ENCODE peak calls at places on chromosomes 13 and 19, in eight cellular contexts. One of them, this sample, is unnamed.
A peak's percentile ranks its signal among the peaks of the same experiment; 100 is the strongest.

GRCh38 chr19:46618670-46619231 is 6.1 kb downstream of the PTGIR start:
- DNase-seq in A673: peak; percentile 62
- DNase-seq in foreskin fibroblast: no peak
- DNase-seq in OCI-LY7: peak; percentile 34
- DNase-seq in suprapubic skin: no peak
- DNase-seq in stomach: peak; percentile 63
- DNase-seq in left lung: no peak
- DNase-seq in astrocyte of the spinal cord: no peak
- DNase-seq in this sample: no peak

GRCh38 chr19:6354098-6354674 is 7.1 kb upstream of the CLPP start:
- DNase-seq in A673: no peak
- DNase-seq in foreskin fibroblast: no peak
- DNase-seq in OCI-LY7: peak; percentile 25
- DNase-seq in suprapubic skin: no peak
- DNase-seq in stomach: no peak
- DNase-seq in left lung: peak; percentile 1
- DNase-seq in astrocyte of the spinal cord: no peak
- DNase-seq in this sample: no peak

GRCh38 chr19:18771328-18772242 is 19.5 kb downstream of the COMP start:
- DNase-seq in A673: peak; percentile 54
- DNase-seq in foreskin fibroblast: no peak
- DNase-seq in OCI-LY7: peak; percentile 41
- DNase-seq in suprapubic skin: no peak
- DNase-seq in stomach: no peak
- DNase-seq in left lung: no peak
- DNase-seq in astrocyte of the spinal cord: no peak
- DNase-seq in this sample: no peak

GRCh38 chr19:3680939-3681338 is 19.3 kb downstream of the PIP5K1C start:
- DNase-seq in A673: no peak
- DNase-seq in foreskin fibroblast: no peak
- DNase-seq in OCI-LY7: no peak
- DNase-seq in suprapubic skin: no peak
- DNase-seq in stomach: no peak
- DNase-seq in left lung: no peak
- DNase-seq in astrocyte of the spinal cord: no peak
- DNase-seq in this sample: no peak

GRCh38 chr19:3123088-3123721 is 12.6 kb upstream of the GNA15 start:
- DNase-seq in A673: no peak
- DNase-seq in foreskin fibroblast: no peak
- DNase-seq in OCI-LY7: no peak
- DNase-seq in suprapubic skin: peak; percentile 48
- DNase-seq in stomach: no peak
- DNase-seq in left lung: peak; percentile 74
- DNase-seq in astrocyte of the spinal cord: no peak
- DNase-seq in this sample: no peak

GRCh38 chr13:59423708-59424355 is 739.9 kb downstream of the DIAPH3 start:
- DNase-seq in A673: no peak
- DNase-seq in foreskin fibroblast: no peak
- DNase-seq in OCI-LY7: no peak
- DNase-seq in suprapubic skin: no peak
- DNase-seq in stomach: no peak
- DNase-seq in left lung: no peak
- DNase-seq in astrocyte of the spinal cord: no peak
- DNase-seq in this sample: no peak

GRCh38 chr13:98158172-98158907 is 15.4 kb downstream of the FARP1 start:
- DNase-seq in A673: no peak
- DNase-seq in foreskin fibroblast: no peak
- DNase-seq in OCI-LY7: no peak
- DNase-seq in suprapubic skin: no peak
- DNase-seq in stomach: no peak
- DNase-seq in left lung: no peak
- DNase-seq in astrocyte of the spinal cord: no peak
- DNase-seq in this sample: no peak

GRCh38 chr19:15464394-15465385 is at the start of gene RASAL3:
- DNase-seq in A673: no peak
- DNase-seq in foreskin fibroblast: no peak
- DNase-seq in OCI-LY7: peak; percentile 68
- DNase-seq in suprapubic skin: no peak
- DNase-seq in stomach: no peak
- DNase-seq in left lung: peak; percentile 89
- DNase-seq in astrocyte of the spinal cord: no peak
- DNase-seq in this sample: no peak

GRCh38 chr19:36245210-36246005 is 30.5 kb downstream of the ZNF146 start:
- DNase-seq in A673: peak; percentile 35
- DNase-seq in foreskin fibroblast: no peak
- DNase-seq in OCI-LY7: no peak
- DNase-seq in suprapubic skin: no peak
- DNase-seq in stomach: no peak
- DNase-seq in left lung: no peak
- DNase-seq in astrocyte of the spinal cord: no peak
- DNase-seq in this sample: no peak

GRCh38 chr19:19745496-19746285 is 12.8 kb upstream of the ZNF14 start:
- DNase-seq in A673: no peak
- DNase-seq in foreskin fibroblast: no peak
- DNase-seq in OCI-LY7: no peak
- DNase-seq in suprapubic skin: no peak
- DNase-seq in stomach: no peak
- DNase-seq in left lung: peak; percentile 68
- DNase-seq in astrocyte of the spinal cord: no peak
- DNase-seq in this sample: no peak

GRCh38 chr13:113969311-113969972 is 4.4 kb downstream of the C13orf46 start:
- DNase-seq in A673: no peak
- DNase-seq in foreskin fibroblast: no peak
- DNase-seq in OCI-LY7: no peak
- DNase-seq in suprapubic skin: peak; percentile 46
- DNase-seq in stomach: no peak
- DNase-seq in left lung: peak; percentile 57
- DNase-seq in astrocyte of the spinal cord: no peak
- DNase-seq in this sample: no peak

GRCh38 chr19:38061294-38061693 is 154.3 kb downstream of the SIPA1L3 start:
- DNase-seq in A673: no peak
- DNase-seq in foreskin fibroblast: peak; percentile 90
- DNase-seq in OCI-LY7: no peak
- DNase-seq in suprapubic skin: no peak
- DNase-seq in stomach: no peak
- DNase-seq in left lung: peak; percentile 10
- DNase-seq in astrocyte of the spinal cord: peak; percentile 73
- DNase-seq in this sample: no peak

GRCh38 chr13:109781384-109782065 is 4.9 kb downstream of the IRS2 start:
- DNase-seq in A673: peak; percentile 71
- DNase-seq in foreskin fibroblast: no peak
- DNase-seq in OCI-LY7: no peak
- DNase-seq in suprapubic skin: no peak
- DNase-seq in stomach: peak; percentile 47
- DNase-seq in left lung: peak; percentile 72
- DNase-seq in astrocyte of the spinal cord: peak; percentile 30
- DNase-seq in this sample: no peak

GRCh38 chr19:9836021-9836420 is 903 bp downstream of the PIN1 start:
- DNase-seq in A673: peak; percentile 60
- DNase-seq in foreskin fibroblast: peak; percentile 40
- DNase-seq in OCI-LY7: peak; percentile 35
- DNase-seq in suprapubic skin: no peak
- DNase-seq in stomach: no peak
- DNase-seq in left lung: no peak
- DNase-seq in astrocyte of the spinal cord: peak; percentile 22
- DNase-seq in this sample: no peak

DNA sequence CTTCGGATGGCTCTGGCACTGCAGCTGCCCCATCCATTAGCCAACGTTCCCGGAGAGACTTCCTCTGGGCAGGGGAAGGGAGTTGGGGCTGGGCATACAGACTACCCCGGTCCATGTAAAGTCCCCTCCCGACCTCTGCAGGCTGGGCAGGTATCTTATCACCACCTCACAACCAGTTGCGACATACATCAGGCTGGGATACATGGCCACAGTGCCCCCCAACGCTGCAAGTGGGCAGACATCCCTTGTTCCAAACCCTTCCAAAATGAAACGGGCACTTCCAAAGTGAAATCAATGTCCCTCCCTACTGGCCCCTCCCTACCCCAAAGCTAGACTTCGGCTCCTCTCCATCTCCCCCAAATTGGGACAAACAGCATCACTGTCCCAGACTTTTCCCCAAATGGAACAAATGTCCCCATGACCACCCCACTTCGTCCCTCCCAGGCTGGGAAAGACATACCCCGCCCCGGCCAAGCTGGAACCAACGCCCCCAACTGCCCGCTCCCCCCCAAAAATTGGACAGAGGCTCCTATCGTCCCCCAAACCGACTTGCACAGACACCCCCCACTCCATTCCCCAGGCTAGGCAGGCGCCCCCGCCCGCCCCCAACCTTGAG is 5.0 kb downstream of the PALM3 start:
- DNase-seq in A673: no peak
- DNase-seq in foreskin fibroblast: no peak
- DNase-seq in OCI-LY7: no peak
- DNase-seq in suprapubic skin: no peak
- DNase-seq in stomach: no peak
- DNase-seq in left lung: no peak
- DNase-seq in astrocyte of the spinal cord: no peak
- DNase-seq in this sample: no peak
- H3K4me3 ChIP-seq in A673: peak overlapping the region; percentile 54
- H3K4me3 ChIP-seq in foreskin fibroblast: peak overlapping the region; percentile 42
- H3K4me3 ChIP-seq in OCI-LY7: no peak overlapping the region
- H3K4me3 ChIP-seq in suprapubic skin: peak overlapping the region; percentile 45
- H3K4me3 ChIP-seq in stomach: peak overlapping the region; percentile 51
- H3K4me3 ChIP-seq in left lung: no peak overlapping the region
- H3K4me3 ChIP-seq in astrocyte of the spinal cord: peak overlapping the region; percentile 32
- H3K4me3 ChIP-seq in this sample: no peak overlapping the region

DNA sequence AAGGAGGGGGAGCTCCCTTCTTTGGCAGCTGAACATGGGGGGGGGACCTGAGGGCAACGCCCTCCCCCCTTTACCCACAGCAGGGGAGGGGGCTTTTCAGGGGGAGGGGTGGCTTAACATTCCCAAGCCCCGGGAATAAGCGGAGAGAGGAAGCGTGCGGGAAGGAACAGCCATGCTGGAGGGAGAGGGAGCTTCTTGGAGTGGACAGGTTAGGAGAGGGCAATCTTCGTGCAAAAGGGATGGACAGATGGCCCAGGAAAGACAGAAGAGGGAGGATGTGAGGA is 10.8 kb downstream of the C19orf81 start:
- DNase-seq in A673: no peak
- DNase-seq in foreskin fibroblast: no peak
- DNase-seq in OCI-LY7: no peak
- DNase-seq in suprapubic skin: no peak
- DNase-seq in stomach: no peak
- DNase-seq in left lung: no peak
- DNase-seq in astrocyte of the spinal cord: no peak
- DNase-seq in this sample: no peak
- H3K4me3 ChIP-seq in A673: no peak overlapping the region
- H3K4me3 ChIP-seq in foreskin fibroblast: no peak overlapping the region
- H3K4me3 ChIP-seq in OCI-LY7: no peak overlapping the region
- H3K4me3 ChIP-seq in suprapubic skin: no peak overlapping the region
- H3K4me3 ChIP-seq in stomach: no peak overlapping the region
- H3K4me3 ChIP-seq in left lung: no peak overlapping the region
- H3K4me3 ChIP-seq in astrocyte of the spinal cord: no peak overlapping the region
- H3K4me3 ChIP-seq in this sample: no peak overlapping the region

GRCh38 chr19:30873003-30873402 is 476.2 kb downstream of the TSHZ3 start:
- DNase-seq in A673: no peak
- DNase-seq in foreskin fibroblast: no peak
- DNase-seq in OCI-LY7: no peak
- DNase-seq in suprapubic skin: no peak
- DNase-seq in stomach: no peak
- DNase-seq in left lung: no peak
- DNase-seq in astrocyte of the spinal cord: no peak
- DNase-seq in this sample: no peak

GRCh38 chr19:30865481-30865880 is 483.8 kb downstream of the TSHZ3 start:
- DNase-seq in A673: no peak
- DNase-seq in foreskin fibroblast: no peak
- DNase-seq in OCI-LY7: no peak
- DNase-seq in suprapubic skin: no peak
- DNase-seq in stomach: no peak
- DNase-seq in left lung: no peak
- DNase-seq in astrocyte of the spinal cord: no peak
- DNase-seq in this sample: no peak

GRCh38 chr19:30873691-30874090 is 475.5 kb downstream of the TSHZ3 start:
- DNase-seq in A673: no peak
- DNase-seq in foreskin fibroblast: no peak
- DNase-seq in OCI-LY7: no peak
- DNase-seq in suprapubic skin: no peak
- DNase-seq in stomach: no peak
- DNase-seq in left lung: no peak
- DNase-seq in astrocyte of the spinal cord: no peak
- DNase-seq in this sample: no peak

GRCh38 chr19:30871979-30872378 is 477.3 kb downstream of the TSHZ3 start:
- DNase-seq in A673: no peak
- DNase-seq in foreskin fibroblast: no peak
- DNase-seq in OCI-LY7: no peak
- DNase-seq in suprapubic skin: no peak
- DNase-seq in stomach: no peak
- DNase-seq in left lung: no peak
- DNase-seq in astrocyte of the spinal cord: no peak
- DNase-seq in this sample: no peak

DNA sequence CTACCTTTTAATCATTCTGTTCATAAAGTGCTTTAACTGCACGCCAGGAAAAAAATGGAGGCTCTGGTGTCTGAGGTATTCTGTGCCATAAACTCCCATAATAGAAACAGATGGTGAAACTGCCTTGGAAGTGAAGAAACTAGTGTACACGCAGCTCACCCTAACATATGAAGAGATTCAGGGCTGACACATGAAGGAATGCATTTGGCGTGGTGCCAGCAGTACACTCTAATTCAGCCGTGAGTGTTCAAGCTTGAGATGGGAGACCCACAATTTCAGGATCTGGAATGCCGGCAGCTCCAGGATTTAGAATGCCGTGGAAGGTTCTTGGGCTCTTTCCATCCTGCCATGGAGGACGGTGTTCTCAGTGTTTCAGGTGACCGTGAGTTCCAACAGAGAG is 478.4 kb downstream of the TSHZ3 start:
- DNase-seq in A673: peak; percentile 58
- DNase-seq in foreskin fibroblast: no peak
- DNase-seq in OCI-LY7: no peak
- DNase-seq in suprapubic skin: no peak
- DNase-seq in stomach: no peak
- DNase-seq in left lung: no peak
- DNase-seq in astrocyte of the spinal cord: no peak
- DNase-seq in this sample: no peak
- H3K4me3 ChIP-seq in A673: no peak overlapping the region
- H3K4me3 ChIP-seq in foreskin fibroblast: no peak overlapping the region
- H3K4me3 ChIP-seq in OCI-LY7: no peak overlapping the region
- H3K4me3 ChIP-seq in suprapubic skin: no peak overlapping the region
- H3K4me3 ChIP-seq in stomach: no peak overlapping the region
- H3K4me3 ChIP-seq in left lung: no peak overlapping the region
- H3K4me3 ChIP-seq in astrocyte of the spinal cord: no peak overlapping the region
- H3K4me3 ChIP-seq in this sample: no peak overlapping the region

DNA sequence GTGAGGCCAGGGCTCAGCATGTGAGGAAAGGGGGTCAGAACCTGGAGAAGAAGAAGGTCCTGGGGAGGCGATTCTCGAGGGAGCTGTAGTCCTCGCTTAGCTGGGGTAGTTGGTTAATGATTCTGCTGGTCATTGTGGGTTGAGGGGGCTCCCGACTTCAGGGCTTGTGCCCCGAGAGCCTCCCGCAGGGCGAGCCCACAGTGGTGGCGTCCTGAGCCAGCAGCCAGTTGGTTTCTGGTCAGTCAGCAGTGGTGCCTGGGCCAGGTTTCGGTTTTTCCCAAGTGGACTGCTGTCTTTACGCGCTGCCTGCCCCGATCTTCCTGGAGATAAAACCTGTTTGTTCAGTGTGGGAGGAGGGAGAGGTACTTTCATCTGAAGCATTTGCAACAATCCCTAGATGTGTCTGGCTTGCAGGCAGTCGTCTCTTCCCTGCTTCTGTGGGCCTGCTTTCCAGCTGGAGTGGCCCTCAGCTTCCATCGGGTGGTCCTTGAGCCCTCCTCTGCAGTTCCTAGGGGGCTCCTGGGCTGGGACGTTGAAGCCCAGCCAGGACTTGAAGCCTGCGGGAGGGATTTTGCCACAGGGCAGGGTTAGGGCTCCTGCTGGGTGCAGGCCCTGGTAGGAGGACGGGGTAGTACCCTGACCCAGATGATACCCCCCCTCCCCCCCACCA is 3.2 kb downstream of the PTBP1 start:
- DNase-seq in A673: no peak
- DNase-seq in foreskin fibroblast: no peak
- DNase-seq in OCI-LY7: no peak
- DNase-seq in suprapubic skin: no peak
- DNase-seq in stomach: peak; percentile 69
- DNase-seq in left lung: no peak
- DNase-seq in astrocyte of the spinal cord: no peak
- DNase-seq in this sample: no peak
- H3K4me3 ChIP-seq in A673: peak overlapping the region; percentile 99
- H3K4me3 ChIP-seq in foreskin fibroblast: peak overlapping the region; percentile 29
- H3K4me3 ChIP-seq in OCI-LY7: no peak overlapping the region
- H3K4me3 ChIP-seq in suprapubic skin: peak overlapping the region; percentile 69
- H3K4me3 ChIP-seq in stomach: peak overlapping the region; percentile 97
- H3K4me3 ChIP-seq in left lung: peak overlapping the region; percentile 94
- H3K4me3 ChIP-seq in astrocyte of the spinal cord: peak overlapping the region; percentile 12
- H3K4me3 ChIP-seq in this sample: peak overlapping the region; percentile 15